ENCODE peak calls at places on chromosomes 1 and 21, in nine cellular contexts. D, Q, M, F, N, L, U, A and C are unnamed samples.

GRCh38 chr1:33111965-33112364 is 31.0 kb downstream of the AZIN2 start:
- DNase-seq in D (no peak), Q (no peak), M (peak), F (no peak), N (peak), L (no peak), U (peak), A (no peak), C (peak)

GRCh38 chr1:23728997-23729390 is 14.3 kb upstream of the ELOA start:
- DNase-seq in D (no peak), Q (no peak), M (no peak), F (no peak), N (no peak), L (no peak), U (no peak), A (peak), C (no peak)

GRCh38 chr1:32753532-32754281 is 51.1 kb upstream of the SYNC start:
- DNase-seq in D (peak), Q (peak), M (peak), F (no peak), N (peak), L (no peak), U (peak), A (peak), C (peak)

GRCh38 chr1:182726941-182727340 is 42.6 kb upstream of the RGS8 start:
- DNase-seq in D (no peak), Q (no peak), M (no peak), F (no peak), N (no peak), L (no peak), U (no peak), A (no peak), C (no peak)

GRCh38 chr1:203407301-203407700 is 56.4 kb upstream of the FMOD start:
- DNase-seq in D (no peak), Q (no peak), M (no peak), F (no peak), N (no peak), L (no peak), U (no peak), A (no peak), C (no peak)

GRCh38 chr1:23743287-23744052 is at the start of gene ELOA:
- DNase-seq in D (peak), Q (peak), M (peak), F (peak), N (peak), L (peak), U (peak), A (peak), C (peak)

GRCh38 chr1:26799479-26800133 is 11.9 kb downstream of the PIGV start:
- DNase-seq in D (no peak), Q (no peak), M (peak), F (peak), N (peak), L (peak), U (peak), A (peak), C (peak)

GRCh38 chr1:19113362-19114092 is 96.5 kb downstream of the UBR4 start:
- DNase-seq in D (no peak), Q (peak), M (peak), F (peak), N (peak), L (peak), U (peak), A (peak), C (peak)

GRCh38 chr1:81020506-81020905 is 780.2 kb upstream of the ADGRL2 start:
- DNase-seq in D (no peak), Q (no peak), M (no peak), F (no peak), N (no peak), L (no peak), U (no peak), A (no peak), C (no peak)

GRCh38 chr1:43021547-43022474 is 63.1 kb upstream of the SLC2A1 start:
- DNase-seq in D (no peak), Q (no peak), M (peak), F (peak), N (peak), L (peak), U (no peak), A (peak), C (peak)

GRCh38 chr21:23127973-23128372 is 2129.8 kb downstream of the NCAM2 start:
- DNase-seq in D (no peak), Q (no peak), M (no peak), F (no peak), N (no peak), L (no peak), U (no peak), A (no peak), C (no peak)

GRCh38 chr1:115076384-115076906 is 12.9 kb downstream of the TSPAN2 start:
- DNase-seq in D (no peak), Q (no peak), M (peak), F (no peak), N (peak), L (no peak), U (no peak), A (no peak), C (no peak)

GRCh38 chr1:41480204-41481108 is 4.0 kb downstream of the EDN2 start:
- DNase-seq in D (no peak), Q (no peak), M (no peak), F (no peak), N (no peak), L (no peak), U (no peak), A (peak), C (no peak)

GRCh38 chr1:36542962-36543515 is 60.3 kb upstream of the CSF3R start:
- DNase-seq in D (no peak), Q (no peak), M (no peak), F (peak), N (no peak), L (no peak), U (peak), A (no peak), C (peak)

GRCh38 chr21:42313501-42313969 is 1.7 kb downstream of the TFF3 start:
- DNase-seq in D (no peak), Q (peak), M (no peak), F (no peak), N (no peak), L (no peak), U (peak), A (no peak), C (no peak)

GRCh38 chr1:155166373-155167165 is 6.5 kb downstream of the KRTCAP2 start:
- DNase-seq in D (no peak), Q (no peak), M (no peak), F (no peak), N (no peak), L (no peak), U (no peak), A (no peak), C (no peak)

GRCh38 chr1:168312718-168313604 is 32.3 kb downstream of the TBX19 start:
- DNase-seq in D (no peak), Q (no peak), M (peak), F (no peak), N (no peak), L (peak), U (peak), A (no peak), C (no peak)

GRCh38 chr1:19772053-19772452 is 27.7 kb downstream of the TMCO4 start:
- DNase-seq in D (no peak), Q (no peak), M (no peak), F (no peak), N (no peak), L (no peak), U (no peak), A (no peak), C (no peak)

GRCh38 chr1:161258439-161259386 is at the start of gene PCP4L1:
- DNase-seq in D (peak), Q (peak), M (peak), F (no peak), N (peak), L (no peak), U (peak), A (peak), C (peak)

GRCh38 chr1:196680107-196680506 is 28.3 kb downstream of the CFH start:
- DNase-seq in D (no peak), Q (no peak), M (peak), F (no peak), N (peak), L (no peak), U (peak), A (no peak), C (peak)

GRCh38 chr1:64320899-64321624 is 117.6 kb downstream of the UBE2U start:
- DNase-seq in D (no peak), Q (no peak), M (no peak), F (no peak), N (no peak), L (no peak), U (no peak), A (no peak), C (no peak)

GRCh38 chr1:119141020-119141424 is 569 bp upstream of the WARS2 start:
- DNase-seq in D (peak), Q (peak), M (no peak), F (no peak), N (peak), L (no peak), U (peak), A (no peak), C (peak)

GRCh38 chr1:32377541-32378220 is 15.3 kb downstream of the TSSK3 start:
- DNase-seq in D (no peak), Q (no peak), M (peak), F (no peak), N (no peak), L (no peak), U (no peak), A (no peak), C (no peak)

GRCh38 chr1:35120458-35121133 is 41.4 kb downstream of the ZMYM1 start:
- DNase-seq in D (no peak), Q (peak), M (no peak), F (no peak), N (no peak), L (no peak), U (peak), A (no peak), C (no peak)

GRCh38 chr1:71399594-71399993 is 318.8 kb upstream of the ZRANB2 start:
- DNase-seq in D (no peak), Q (no peak), M (no peak), F (no peak), N (no peak), L (no peak), U (no peak), A (no peak), C (no peak)

GRCh38 chr1:71600023-71600422 is 519.2 kb upstream of the ZRANB2 start:
- DNase-seq in D (no peak), Q (no peak), M (no peak), F (no peak), N (no peak), L (no peak), U (no peak), A (no peak), C (no peak)

GRCh38 chr1:17009706-17010105 is 2.0 kb downstream of the ATP13A2 start:
- DNase-seq in D (no peak), Q (no peak), M (no peak), F (no peak), N (no peak), L (no peak), U (no peak), A (no peak), C (peak)

GRCh38 chr1:20729155-20729931 is 3.2 kb downstream of the SH2D5 start:
- DNase-seq in D (no peak), Q (peak), M (no peak), F (no peak), N (no peak), L (no peak), U (no peak), A (no peak), C (no peak)

GRCh38 chr1:58409826-58410225 is 136.7 kb downstream of the OMA1 start:
- DNase-seq in D (no peak), Q (no peak), M (no peak), F (peak), N (no peak), L (peak), U (no peak), A (peak), C (peak)

GRCh38 chr1:183027031-183027430 is 3.8 kb downstream of the LAMC1 start:
- DNase-seq in D (no peak), Q (no peak), M (no peak), F (no peak), N (no peak), L (no peak), U (peak), A (no peak), C (no peak)

GRCh38 chr21:39663742-39664492 is 51.2 kb downstream of the B3GALT5 start:
- DNase-seq in D (no peak), Q (no peak), M (no peak), F (no peak), N (no peak), L (no peak), U (no peak), A (no peak), C (no peak)

GRCh38 chr1:21773585-21773984 is 9.4 kb downstream of the USP48 start:
- DNase-seq in D (no peak), Q (peak), M (no peak), F (no peak), N (no peak), L (no peak), U (no peak), A (no peak), C (no peak)

GRCh38 chr1:108767708-108768107 is 21.2 kb downstream of the STXBP3 start:
- DNase-seq in D (no peak), Q (no peak), M (no peak), F (no peak), N (no peak), L (no peak), U (no peak), A (no peak), C (no peak)

GRCh38 chr1:6141601-6142000 is 38.5 kb downstream of the CHD5 start:
- DNase-seq in D (no peak), Q (peak), M (no peak), F (no peak), N (peak), L (no peak), U (peak), A (no peak), C (peak)

GRCh38 chr21:33700491-33700890 is 58.2 kb downstream of the ITSN1 start:
- DNase-seq in D (no peak), Q (no peak), M (no peak), F (no peak), N (no peak), L (no peak), U (no peak), A (no peak), C (no peak)

GRCh38 chr1:205680073-205680851 is at the start of gene SLC45A3:
- DNase-seq in D (peak), Q (peak), M (no peak), F (no peak), N (no peak), L (no peak), U (no peak), A (peak), C (peak)

GRCh38 chr1:228174482-228175315 is 9.1 kb downstream of the IBA57 start:
- DNase-seq in D (peak), Q (peak), M (no peak), F (no peak), N (no peak), L (no peak), U (no peak), A (no peak), C (peak)